ENCODE peak calls at places on chromosomes 13 and 19, in five cellular contexts. J is IMR-90; Q is stimulated activated CD8-positive, alpha-beta memory T cell treated with anti-CD3 and anti-CD28 coated beads, Interleukin-4, amount 100 ng/mL, for 48 hours; H is bronchial epithelial cell; S is renal cortical epithelial cell. M is an unnamed sample.

GRCh38 chr19:4016486-4016885 is 8.9 kb downstream of the PIAS4 start:
- DNase-seq in J (no peak), Q (no peak), H (no peak), S (no peak), M (no peak)

GRCh38 chr19:8214802-8215201 is 5.6 kb downstream of the CERS4 start:
- DNase-seq in J (no peak), Q (no peak), H (no peak), S (no peak), M (no peak)

GRCh38 chr19:15010497-15011255 is 31.0 kb upstream of the SLC1A6 start:
- DNase-seq in J (no peak), Q (no peak), H (no peak), S (no peak), M (no peak)

GRCh38 chr19:55552620-55553019 is 7.3 kb upstream of the SBK3 start:
- DNase-seq in J (peak; percentile 89), Q (no peak), H (peak; percentile 41), S (peak; percentile 77), M (peak; percentile 71)

GRCh38 chr13:89688908-89689307 is 1658.6 kb upstream of the MIR17HG start:
- DNase-seq in J (no peak), Q (no peak), H (no peak), S (peak; percentile 59), M (no peak)

GRCh38 chr19:15456871-15457700 is 7.3 kb downstream of the RASAL3 start:
- DNase-seq in J (no peak), Q (no peak), H (peak; percentile 19), S (no peak), M (no peak)

GRCh38 chr19:29303035-29303706 is 90.2 kb upstream of the UQCRFS1 start:
- DNase-seq in J (no peak), Q (no peak), H (no peak), S (no peak), M (no peak)

GRCh38 chr19:11606484-11606883 is 9.2 kb downstream of the ZNF627 start:
- DNase-seq in J (no peak), Q (no peak), H (no peak), S (no peak), M (no peak)

GRCh38 chr13:45781553-45782326 is 69.8 kb downstream of the SIAH3 start:
- DNase-seq in J (no peak), Q (no peak), H (peak; percentile 10), S (peak; percentile 80), M (no peak)

GRCh38 chr19:47102561-47103135 is 10.9 kb downstream of the ZC3H4 start:
- DNase-seq in J (no peak), Q (no peak), H (no peak), S (no peak), M (no peak)

GRCh38 chr19:726993-727956 is 18.5 kb downstream of the PALM start:
- DNase-seq in J (no peak), Q (no peak), H (no peak), S (no peak), M (no peak)

GRCh38 chr13:51647067-51647466 is 62.8 kb downstream of the WDFY2 start:
- DNase-seq in J (no peak), Q (no peak), H (no peak), S (no peak), M (no peak)

GRCh38 chr13:99976502-99977115 is 5.0 kb upstream of the ZIC2 start:
- DNase-seq in J (no peak), Q (no peak), H (no peak), S (no peak), M (no peak)

GRCh38 chr13:42992585-42993122 is 613 bp upstream of the EPSTI1 start:
- DNase-seq in J (no peak), Q (no peak), H (no peak), S (no peak), M (peak; percentile 27)

GRCh38 chr19:343941-344624 is 513 bp downstream of the MIER2 start:
- DNase-seq in J (no peak), Q (peak; percentile 42), H (no peak), S (no peak), M (peak; percentile 48)

GRCh38 chr13:36069881-36070366 is 61.3 kb downstream of the DCLK1 start:
- DNase-seq in J (no peak), Q (no peak), H (no peak), S (no peak), M (no peak)

GRCh38 chr19:2869618-2870017 is 2.5 kb downstream of the ZNF556 start:
- DNase-seq in J (no peak), Q (no peak), H (no peak), S (no peak), M (no peak)

GRCh38 chr13:51785592-51786424 is 18.2 kb downstream of the DHRS12 start:
- DNase-seq in J (peak; percentile 44), Q (no peak), H (no peak), S (no peak), M (peak; percentile 55)

GRCh38 chr19:11203194-11204075 is 6.1 kb upstream of the KANK2 start:
- DNase-seq in J (peak; percentile 71), Q (peak; percentile 70), H (no peak), S (peak; percentile 58), M (peak; percentile 80)

GRCh38 chr13:32669030-32669646 is 82.9 kb downstream of the PDS5B start:
- DNase-seq in J (peak; percentile 67), Q (no peak), H (peak; percentile 55), S (peak; percentile 74), M (peak; percentile 77)

GRCh38 chr13:94464771-94465170 is 14.7 kb downstream of the DCT start:
- DNase-seq in J (no peak), Q (peak; percentile 49), H (no peak), S (no peak), M (no peak)

GRCh38 chr19:30090476-30090875 is 148.4 kb downstream of the URI1 start:
- DNase-seq in J (no peak), Q (no peak), H (no peak), S (no peak), M (no peak)

GRCh38 chr13:87259479-87260083 is 411.6 kb upstream of the SLITRK5 start:
- DNase-seq in J (no peak), Q (no peak), H (no peak), S (peak; percentile 26), M (peak; percentile 61)

GRCh38 chr19:10680545-10681135 is 20.6 kb upstream of the QTRT1 start:
- DNase-seq in J (no peak), Q (no peak), H (no peak), S (no peak), M (no peak)

GRCh38 chr19:35337081-35337983 is 8.3 kb downstream of the CD22 start:
- DNase-seq in J (no peak), Q (no peak), H (no peak), S (no peak), M (no peak)

M was measured in ELR.